ENCODE peak calls at places on chromosome 1, in seven cellular contexts. B is mucosa of descending colon, W is smooth muscle cell of the brain vasculature, L is AG04449, T is astrocyte of the spinal cord, I is HuH-7, H is cardiac fibroblast. C is an unnamed sample.

GRCh38 chr1:206022766-206023165 is 929 bp downstream of the CTSE start:
- DNase-seq in I (no peak), L (no peak), B (no peak), W (no peak), H (no peak), T (no peak), C (no peak)

GRCh38 chr1:199794105-199794863 is 233.2 kb upstream of the NR5A2 start:
- DNase-seq in I (no peak), W (no peak), T (no peak), H (peak), B (no peak), L (no peak), C (no peak)

GRCh38 chr1:111486431-111486830 is 12.6 kb downstream of the C1orf162 start:
- DNase-seq in T (no peak), L (no peak), H (no peak), I (no peak), B (no peak), W (no peak), C (no peak)

GRCh38 chr1:113538225-113538624 is 147.9 kb downstream of the MAGI3 start:
- DNase-seq in I (no peak), L (no peak), B (no peak), W (no peak), H (peak), T (peak), C (no peak)

GRCh38 chr1:84245566-84245965 is 55.9 kb upstream of the SAMD13 start:
- DNase-seq in I (no peak), L (no peak), T (no peak), H (peak), B (no peak), W (no peak), C (no peak)

GRCh38 chr1:159196543-159196942 is 8.1 kb upstream of the ACKR1 start:
- DNase-seq in L (no peak), H (no peak), B (no peak), W (no peak), I (no peak), T (no peak), C (no peak)

GRCh38 chr1:244450597-244451538 is 841 bp downstream of the ADSS2 start:
- DNase-seq in T (peak), H (peak), W (no peak), B (peak), L (peak), I (peak), C (no peak)

GRCh38 chr1:4071675-4072074 is 171.6 kb upstream of the C1orf174 start:
- DNase-seq in W (no peak), H (no peak), I (no peak), L (no peak), B (no peak), T (no peak), C (no peak)

GRCh38 chr1:16161717-16162116 is 5.8 kb upstream of the EPHA2 start:
- DNase-seq in H (no peak), L (no peak), T (no peak), W (no peak), B (no peak), I (no peak), C (no peak)

GRCh38 chr1:240803151-240803550 is 191.2 kb upstream of the GREM2 start:
- DNase-seq in W (no peak), T (peak), I (no peak), H (peak), B (no peak), L (no peak), C (peak)

C was measured in Panc1.